ENCODE peak calls at places on chromosomes 4 and X, in seven cellular contexts. B is psoas muscle; M is spleen; C is right lobe of liver; O is fibroblast of pulmonary artery; S is CD8-positive, alpha-beta T cell; N is cardiac fibroblast. L is an unnamed sample.

GRCh38 chrX:44871114-44871645 is 1.8 kb upstream of the KDM6A start:
- DNase-seq in C (no peak), S (no peak), O (no peak), M (no peak), N (peak), B (no peak), L (no peak)

GRCh38 chr4:169295822-169296221 is 25.1 kb upstream of the SH3RF1 start:
- DNase-seq in M (no peak), N (no peak), O (no peak), B (no peak), S (no peak), C (no peak), L (no peak)

GRCh38 chr4:43816107-43816506 is 632.5 kb downstream of the KCTD8 start:
- DNase-seq in S (no peak), M (no peak), B (no peak), C (no peak), O (peak), N (no peak), L (peak)

GRCh38 chrX:18886344-18887161 is 97.4 kb downstream of the PHKA2 start:
- DNase-seq in N (peak), C (peak), O (peak), B (peak), M (peak), S (peak), L (peak)

GRCh38 chr4:108502366-108502765 is 118.0 kb upstream of the RPL34 start:
- DNase-seq in O (no peak), N (no peak), C (no peak), M (no peak), B (no peak), S (no peak), L (no peak)

GRCh38 chr4:54232151-54232688 is 3.1 kb downstream of the PDGFRA start:
- DNase-seq in M (no peak), S (no peak), N (peak), O (no peak), C (no peak), B (peak), L (peak)

GRCh38 chrX:15471016-15471415 is 22.1 kb downstream of the PIR start:
- DNase-seq in B (peak), C (no peak), O (peak), M (no peak), N (peak), S (peak), L (peak)

GRCh38 chr4:55910140-55910539 is 38.6 kb upstream of the CEP135 start:
- DNase-seq in M (no peak), B (no peak), N (peak), O (peak), S (no peak), C (no peak), L (peak)

GRCh38 chr4:114040319-114041116 is 61.1 kb upstream of the ARSJ start:
- DNase-seq in B (no peak), C (no peak), M (no peak), S (no peak), N (no peak), O (no peak), L (peak)

GRCh38 chr4:75016472-75016871 is 83.6 kb downstream of the PARM1 start:
- DNase-seq in S (no peak), C (no peak), N (no peak), O (no peak), B (no peak), M (no peak), L (no peak)

GRCh38 chr4:27790911-27791310 is 930.3 kb downstream of the STIM2 start:
- DNase-seq in O (peak), S (no peak), N (peak), M (no peak), C (no peak), B (no peak), L (peak)

GRCh38 chr4:17780461-17781071 is 855 bp downstream of the FAM184B start:
- DNase-seq in B (no peak), N (peak), S (no peak), O (no peak), M (no peak), C (no peak), L (peak)

GRCh38 chr4:44791842-44792241 is 65.5 kb upstream of the GNPDA2 start:
- DNase-seq in N (no peak), C (no peak), O (no peak), M (no peak), B (no peak), S (no peak), L (no peak)

GRCh38 chr4:89757154-89757723 is 79.7 kb downstream of the SNCA start:
- DNase-seq in N (no peak), B (no peak), S (no peak), O (no peak), C (no peak), M (no peak), L (no peak)

GRCh38 chr4:184845367-184846011 is 19.7 kb upstream of the ACSL1 start:
- DNase-seq in O (peak), N (peak), S (no peak), M (no peak), C (no peak), B (no peak), L (peak)

GRCh38 chr4:48585401-48585800 is 95.3 kb downstream of the ZAR1 start:
- DNase-seq in N (no peak), M (no peak), B (no peak), O (no peak), S (no peak), C (no peak), L (no peak)

GRCh38 chrX:153832732-153833131 is 2.4 kb upstream of the PDZD4 start:
- DNase-seq in M (no peak), S (no peak), C (no peak), O (no peak), B (no peak), N (no peak), L (no peak)

GRCh38 chr4:28287837-28288236 is 1427.2 kb downstream of the STIM2 start:
- DNase-seq in C (no peak), B (no peak), O (peak), S (no peak), M (no peak), N (peak), L (peak)

GRCh38 chr4:148064451-148064850 is 332.6 kb downstream of the ARHGAP10 start:
- DNase-seq in M (no peak), B (no peak), N (no peak), C (no peak), S (no peak), O (no peak), L (no peak)

GRCh38 chrX:8037593-8038348 is 110.6 kb upstream of the PNPLA4 start:
- DNase-seq in S (no peak), N (no peak), O (no peak), B (no peak), C (no peak), M (no peak), L (no peak)

GRCh38 chr4:56619160-56619559 is 61.9 kb downstream of the HOPX start:
- DNase-seq in C (no peak), N (peak), O (peak), S (no peak), B (no peak), M (no peak), L (peak)

GRCh38 chrX:103063191-103063845 is 653 bp downstream of the BEX1 start:
- DNase-seq in S (no peak), N (peak), B (no peak), M (no peak), C (no peak), O (peak), L (peak)

GRCh38 chr4:73443224-73443623 is 7.2 kb downstream of the AFP start:
- DNase-seq in N (no peak), B (no peak), O (no peak), S (no peak), M (no peak), C (no peak), L (no peak)

GRCh38 chr4:104907991-104908390 is 238.7 kb upstream of the TET2 start:
- DNase-seq in C (no peak), O (no peak), M (no peak), N (no peak), B (no peak), S (no peak), L (no peak)

GRCh38 chrX:148371251-148371650 is 129.2 kb upstream of the AFF2 start:
- DNase-seq in S (no peak), B (no peak), C (no peak), M (no peak), O (no peak), N (no peak), L (no peak)

GRCh38 chr4:8710416-8710815 is 117.9 kb downstream of the CPZ start:
- DNase-seq in C (no peak), M (peak), N (no peak), S (no peak), B (peak), O (no peak), L (no peak)

GRCh38 chrX:132463411-132463810 is 25.4 kb downstream of the MBNL3 start:
- DNase-seq in O (peak), B (no peak), S (no peak), M (no peak), N (peak), C (no peak), L (no peak)

GRCh38 chr4:174592256-174592984 is 70.1 kb upstream of the HPGD start:
- DNase-seq in O (peak), M (no peak), B (no peak), N (peak), S (no peak), C (no peak), L (no peak)

GRCh38 chr4:80268936-80269335 is 2.5 kb downstream of the FGF5 start:
- DNase-seq in B (no peak), O (no peak), C (no peak), S (no peak), N (no peak), M (no peak), L (peak)

GRCh38 chr4:95505149-95505548 is 43.6 kb downstream of the UNC5C start:
- DNase-seq in B (no peak), M (no peak), S (no peak), C (no peak), N (peak), O (peak), L (peak)

GRCh38 chrX:40182095-40182494 is 84.3 kb upstream of the BCOR start:
- DNase-seq in B (no peak), C (no peak), O (no peak), S (no peak), M (peak), N (no peak), L (no peak)

GRCh38 chr4:163566257-163566656 is 71.8 kb downstream of the TMA16 start:
- DNase-seq in C (no peak), B (no peak), M (no peak), S (no peak), O (no peak), N (no peak), L (no peak)

GRCh38 chrX:23031600-23031999 is 31.8 kb downstream of the DDX53 start:
- DNase-seq in B (no peak), S (no peak), O (no peak), M (no peak), N (no peak), C (no peak), L (no peak)

DNA sequence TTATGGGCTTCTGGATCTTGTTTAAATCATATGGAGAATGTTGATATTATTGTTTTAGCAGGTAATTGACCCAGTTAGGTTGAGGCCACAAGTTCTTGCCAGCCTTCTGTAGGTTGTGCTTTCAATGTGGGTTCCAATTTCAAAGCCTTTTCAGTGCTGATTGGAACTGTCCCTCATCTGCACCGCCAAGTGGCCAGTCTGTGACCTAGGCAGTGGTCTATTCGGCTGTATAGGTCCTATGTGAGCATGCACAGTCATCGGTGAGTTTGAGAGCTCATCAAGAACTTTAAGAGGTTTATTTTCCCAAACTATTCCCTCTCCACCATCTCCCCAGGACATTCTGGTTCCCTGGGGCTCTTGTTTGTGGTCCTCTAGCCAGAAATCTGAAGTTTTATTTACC is 35.7 kb downstream of the DDX53 start:
- DNase-seq in O (no peak), B (no peak), M (no peak), S (no peak), N (no peak), C (no peak), L (no peak)
- TF ChIP-seq CTCF in O (no peak), B (no peak), M (no peak), S (no peak), N (no peak), C (no peak), L (no peak)

DNA sequence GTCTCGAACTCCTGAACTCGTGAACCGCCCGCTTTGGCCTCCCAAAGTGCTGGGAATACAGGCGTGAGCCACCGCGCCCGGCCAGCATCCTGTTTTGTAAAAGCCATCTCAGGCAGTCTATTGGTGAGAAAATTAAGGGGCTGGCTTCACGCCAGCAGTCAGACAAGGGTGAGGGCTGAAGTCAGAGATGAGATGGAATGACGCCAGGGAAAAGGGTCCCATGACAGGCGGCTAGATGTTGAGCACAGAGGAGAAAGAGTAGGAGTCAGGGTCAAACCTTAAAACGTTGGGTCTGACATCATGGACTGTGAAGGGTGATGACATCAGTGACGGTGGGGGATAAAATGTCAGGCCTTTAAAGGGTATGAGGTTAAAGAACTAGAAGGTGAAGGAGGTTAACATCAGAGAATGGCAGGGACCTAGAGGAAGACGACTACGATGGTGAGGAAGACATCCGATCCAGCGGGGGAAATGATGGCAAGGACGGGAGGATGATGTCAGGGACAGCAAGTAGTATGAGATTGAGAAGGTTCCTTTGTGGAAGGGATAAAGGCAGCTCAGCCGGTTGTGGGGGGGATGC is 504 bp upstream of the RBM3 start:
- DNase-seq in B (peak), M (peak), C (no peak), O (no peak), S (peak), N (no peak), L (peak)
- H3K4me3 ChIP-seq in B (peak), M (no peak), C (peak), O (peak), S (peak), N (peak), L (peak)

GRCh38 chrX:80282535-80282934 is 137.7 kb upstream of the TENT5D start:
- DNase-seq in N (no peak), O (no peak), M (no peak), B (no peak), C (no peak), S (no peak), L (peak)
- TF ChIP-seq CTCF in N (no peak), O (peak), M (no peak), B (no peak), C (peak), S (no peak), L (peak)

GRCh38 chr4:41217020-41217333 is 2.6 kb upstream of the APBB2 start:
- DNase-seq in C (no peak), M (no peak), N (no peak), B (no peak), S (no peak), O (no peak), L (no peak)
- H3K4me3 ChIP-seq in C (peak), M (peak), N (peak), B (peak), S (no peak), O (peak), L (peak)

L was measured in astrocyte of the spinal cord.